ENCODE peak calls at places on chromosomes 4 and X, in six cellular contexts. H, T, O, E, A and N are unnamed samples.

GRCh38 chr4:61406677-61407076 is 206.6 kb downstream of the ADGRL3 start:
- DNase-seq in H (no peak), T (no peak), O (no peak), E (no peak), A (no peak), N (no peak)

GRCh38 chr4:186660403-186660802 is 63.3 kb downstream of the FAT1 start:
- DNase-seq in H (peak), T (no peak), O (no peak), E (no peak), A (no peak), N (no peak)

GRCh38 chr4:77308843-77309242 is 151.8 kb downstream of the CCNG2 start:
- DNase-seq in H (no peak), T (peak), O (no peak), E (peak), A (peak), N (peak)

GRCh38 chrX:118502121-118502794 is 6.6 kb downstream of the DOCK11 start:
- DNase-seq in H (no peak), T (no peak), O (no peak), E (no peak), A (no peak), N (no peak)

GRCh38 chr4:26069218-26069617 is 155.2 kb downstream of the SMIM20 start:
- DNase-seq in H (no peak), T (peak), O (no peak), E (peak), A (no peak), N (peak)

GRCh38 chrX:119067023-119067739 is 5.6 kb upstream of the CT47C1 start:
- DNase-seq in H (peak), T (peak), O (peak), E (peak), A (peak), N (peak)

GRCh38 chrX:22855693-22856092 is 144.1 kb upstream of the DDX53 start:
- DNase-seq in H (no peak), T (no peak), O (no peak), E (no peak), A (no peak), N (no peak)

GRCh38 chr4:155119006-155119405 is 89.4 kb upstream of the NPY2R start:
- DNase-seq in H (no peak), T (no peak), O (no peak), E (no peak), A (no peak), N (peak)

GRCh38 chr4:86050516-86050915 is 309.3 kb downstream of the MAPK10 start:
- DNase-seq in H (no peak), T (no peak), O (no peak), E (no peak), A (no peak), N (no peak)

GRCh38 chrX:111098874-111099273 is 2.9 kb downstream of the PAK3 start:
- DNase-seq in H (peak), T (no peak), O (peak), E (peak), A (peak), N (peak)

GRCh38 chr4:25915359-25915716 is 1.3 kb downstream of the SMIM20 start:
- DNase-seq in H (no peak), T (no peak), O (peak), E (peak), A (no peak), N (no peak)

GRCh38 chrX:40094041-40094899 is 3.5 kb downstream of the BCOR start:
- DNase-seq in H (peak), T (peak), O (peak), E (peak), A (peak), N (no peak)

GRCh38 chr4:677431-678293 is 3.3 kb downstream of the MYL5 start:
- DNase-seq in H (peak), T (no peak), O (no peak), E (no peak), A (peak), N (no peak)

GRCh38 chrX:16797358-16797757 is 11.1 kb downstream of the TXLNG start:
- DNase-seq in H (no peak), T (no peak), O (peak), E (no peak), A (no peak), N (no peak)

GRCh38 chrX:133171962-133172708 is 46.0 kb downstream of the TFDP3 start:
- DNase-seq in H (no peak), T (no peak), O (no peak), E (peak), A (no peak), N (peak)

GRCh38 chr4:102623622-102624021 is 122.5 kb downstream of the NFKB1 start:
- DNase-seq in H (no peak), T (peak), O (no peak), E (peak), A (no peak), N (peak)

GRCh38 chr4:80751200-80751599 is 279.3 kb upstream of the BMP3 start:
- DNase-seq in H (no peak), T (no peak), O (no peak), E (no peak), A (no peak), N (peak)

GRCh38 chr4:3227878-3228675 is 20.9 kb upstream of the MSANTD1 start:
- DNase-seq in H (no peak), T (no peak), O (no peak), E (no peak), A (no peak), N (no peak)

GRCh38 chrX:129755779-129756650 is 17.2 kb downstream of the XPNPEP2 start:
- DNase-seq in H (no peak), T (no peak), O (no peak), E (no peak), A (no peak), N (peak)

GRCh38 chr4:33883111-33883510 is 2361.2 kb downstream of the ARAP2 start:
- DNase-seq in H (no peak), T (no peak), O (no peak), E (no peak), A (no peak), N (no peak)

GRCh38 chr4:48667148-48667547 is 112.9 kb downstream of the FRYL start:
- DNase-seq in H (no peak), T (no peak), O (no peak), E (no peak), A (no peak), N (no peak)

GRCh38 chr4:131093303-131093702 is 1997.4 kb downstream of the C4orf33 start:
- DNase-seq in H (no peak), T (no peak), O (no peak), E (no peak), A (no peak), N (no peak)

GRCh38 chr4:180028682-180029081 is 2214.5 kb upstream of the TENM3 start:
- DNase-seq in H (peak), T (no peak), O (no peak), E (peak), A (peak), N (peak)

GRCh38 chr4:122423246-122423645 is 33.3 kb downstream of the IL2 start:
- DNase-seq in H (no peak), T (no peak), O (no peak), E (no peak), A (no peak), N (no peak)

GRCh38 chr4:55920571-55920970 is 28.2 kb upstream of the CEP135 start:
- DNase-seq in H (no peak), T (no peak), O (no peak), E (no peak), A (no peak), N (no peak)

GRCh38 chrX:111877681-111878080 is 1.7 kb downstream of the TRPC5OS start:
- DNase-seq in H (no peak), T (no peak), O (no peak), E (no peak), A (no peak), N (no peak)

GRCh38 chrX:113929004-113929403 is 654.9 kb upstream of the HTR2C start:
- DNase-seq in H (peak), T (no peak), O (no peak), E (peak), A (no peak), N (peak)

GRCh38 chrX:138945219-138945618 is 233.7 kb upstream of the FGF13 start:
- DNase-seq in H (no peak), T (peak), O (no peak), E (no peak), A (no peak), N (no peak)

GRCh38 chrX:68832101-68832416 is 3.2 kb downstream of the EFNB1 start:
- DNase-seq in H (peak), T (peak), O (peak), E (peak), A (peak), N (peak)